ENCODE peak calls at places on chromosomes 7 and 10, in ten cellular contexts. F, L, I, J, Y, T, S, G, D and K are unnamed samples.

GRCh38 chr7:106216517-106217088 is 68.2 kb downstream of the NAMPT start:
- DNase-seq in G (no peak), J (peak), I (no peak), Y (no peak), T (peak), L (peak), D (no peak), F (peak), S (no peak), K (no peak)

GRCh38 chr10:103184615-103185014 is 8.5 kb downstream of the NT5C2 start:
- DNase-seq in Y (no peak), T (peak), I (no peak), S (no peak), G (no peak), J (peak), D (no peak), L (no peak), F (no peak), K (no peak)

GRCh38 chr10:86970152-86970886 is 2.0 kb downstream of the ADIRF start:
- DNase-seq in L (peak), J (peak), D (peak), I (no peak), G (no peak), S (no peak), Y (peak), T (peak), F (peak), K (peak)

GRCh38 chr10:111836586-111836985 is 347.0 kb downstream of the GPAM start:
- DNase-seq in I (no peak), D (no peak), Y (no peak), T (no peak), L (no peak), G (no peak), J (peak), S (no peak), F (no peak), K (no peak)

GRCh38 chr10:117688358-117688757 is 145.8 kb downstream of the EMX2 start:
- DNase-seq in L (no peak), T (no peak), J (no peak), Y (no peak), S (no peak), D (no peak), G (no peak), I (no peak), F (no peak), K (no peak)

GRCh38 chr7:41652265-41652664 is 50.6 kb downstream of the INHBA start:
- DNase-seq in F (no peak), D (no peak), S (no peak), J (no peak), G (no peak), L (no peak), Y (no peak), T (no peak), I (no peak), K (no peak)

GRCh38 chr10:72303424-72304128 is 29.9 kb downstream of the DDIT4 start:
- DNase-seq in I (no peak), S (no peak), T (no peak), G (no peak), L (no peak), Y (peak), D (no peak), F (no peak), J (no peak), K (peak)

GRCh38 chr7:115722302-115722701 is 308.3 kb downstream of the TFEC start:
- DNase-seq in F (no peak), G (no peak), S (no peak), I (no peak), D (no peak), T (no peak), L (no peak), J (no peak), Y (no peak), K (no peak)

GRCh38 chr7:158394936-158395335 is 192.7 kb downstream of the PTPRN2 start:
- DNase-seq in G (no peak), L (no peak), Y (peak), F (no peak), I (no peak), T (no peak), S (peak), D (peak), J (no peak), K (no peak)